ENCODE peak calls at places on chromosomes 1 and 21, in five cellular contexts. V, H, U, X and Y are unnamed samples. For H3K36me3, the result is how much of the 10 kb centered on the place peaks cover.

GRCh38 chr1:201773764-201774163 is 55.2 kb upstream of the IPO9 start:
- DNase-seq in U (no peak), V (peak), H (no peak), X (peak), Y (peak)

GRCh38 chr1:14672030-14672429 is 73.5 kb downstream of the KAZN start:
- DNase-seq in H (no peak), U (no peak), X (no peak), V (no peak), Y (no peak)

GRCh38 chr1:50704126-50704525 is 255.9 kb downstream of the FAF1 start:
- DNase-seq in V (peak), U (peak), H (peak), X (peak), Y (peak)

GRCh38 chr1:245434285-245434684 is 279.5 kb downstream of the KIF26B start:
- DNase-seq in X (no peak), V (no peak), H (no peak), U (no peak), Y (no peak)

GRCh38 chr1:77139389-77139788 is 79.8 kb downstream of the PIGK start:
- DNase-seq in H (no peak), V (no peak), X (no peak), U (no peak), Y (no peak)

GRCh38 chr1:112359961-112360767 is 35.9 kb upstream of the CTTNBP2NL start:
- DNase-seq in H (no peak), U (peak), V (no peak), X (peak), Y (peak)

GRCh38 chr1:158035976-158036583 is 42.6 kb downstream of the KIRREL1 start:
- DNase-seq in V (peak), H (peak), X (peak), U (peak), Y (peak)

GRCh38 chr1:194959795-194960194 is 1648.4 kb downstream of the KCNT2 start:
- DNase-seq in H (no peak), V (no peak), X (no peak), U (peak), Y (no peak)

GRCh38 chr1:25185934-25186333 is 46.4 kb downstream of the SYF2 start:
- DNase-seq in U (no peak), X (no peak), H (no peak), V (no peak), Y (no peak)

GRCh38 chr21:37367758-37368535 is 1.4 kb downstream of the DYRK1A start:
- DNase-seq in U (peak), V (peak), X (peak), H (no peak), Y (peak)

GRCh38 chr1:1899266-1899966 is 8.5 kb upstream of the GNB1 start:
- DNase-seq in X (no peak), V (peak), U (no peak), H (no peak), Y (no peak)

GRCh38 chr1:113479713-113480676 is 89.7 kb downstream of the MAGI3 start:
- DNase-seq in H (no peak), U (peak), X (peak), V (peak), Y (no peak)

GRCh38 chr1:7538849-7539771 is 232.0 kb upstream of the VAMP3 start:
- DNase-seq in H (no peak), V (no peak), X (no peak), U (no peak), Y (no peak)

GRCh38 chr21:29526545-29526944 is 227.8 kb downstream of the BACH1 start:
- DNase-seq in U (no peak), V (no peak), X (no peak), H (no peak), Y (no peak)

GRCh38 chr1:244896550-244896949 is 32.2 kb upstream of the HNRNPU start:
- DNase-seq in U (peak), X (no peak), V (peak), H (no peak), Y (peak)

GRCh38 chr1:2821970-2822620 is 20.6 kb upstream of the TTC34 start:
- DNase-seq in V (peak), U (no peak), X (no peak), H (peak), Y (no peak)

GRCh38 chr1:163069142-163069541 is at the start of gene RGS4:
- DNase-seq in V (peak), U (peak), H (peak), X (peak), Y (peak)

GRCh38 chr1:19762175-19762779 is 37.4 kb downstream of the TMCO4 start:
- DNase-seq in X (no peak), U (peak), V (peak), H (peak), Y (peak)

GRCh38 chr21:35226302-35226701 is 177.2 kb upstream of the RUNX1 start:
- DNase-seq in U (peak), V (peak), X (no peak), H (no peak), Y (peak)

GRCh38 chr1:18354657-18355056 is 126.1 kb upstream of the KLHDC7A start:
- DNase-seq in X (no peak), H (no peak), V (no peak), U (no peak), Y (no peak)

GRCh38 chr21:36706951-36707762 is 8.2 kb downstream of the SIM2 start:
- DNase-seq in H (no peak), X (no peak), V (no peak), U (peak), Y (no peak)

GRCh38 chr1:1943834-1944570 is 24.9 kb upstream of the TMEM52 start:
- DNase-seq in U (peak), H (peak), X (peak), V (peak), Y (peak)

GRCh38 chr1:182845379-182845778 is 6.2 kb downstream of the DHX9 start:
- DNase-seq in V (no peak), X (no peak), U (no peak), H (no peak), Y (no peak)

GRCh38 chr1:155127672-155128468 is at the start of gene EFNA1:
- DNase-seq in X (peak), U (peak), H (peak), V (peak), Y (peak)

GRCh38 chr1:198686069-198686728 is 47.4 kb downstream of the PTPRC start:
- DNase-seq in H (no peak), V (peak), X (peak), U (peak), Y (peak)

GRCh38 chr1:173202430-173203145 is 4.5 kb downstream of the TNFSF4 start:
- DNase-seq in H (no peak), V (peak), U (peak), X (peak), Y (peak)

GRCh38 chr1:180530501-180530900 is 28.1 kb upstream of the ACBD6 start:
- DNase-seq in H (no peak), U (peak), V (peak), X (peak), Y (peak)

GRCh38 chr21:30249936-30250335 is 32.8 kb downstream of the KRTAP24-1 start:
- DNase-seq in V (no peak), U (no peak), H (no peak), X (no peak), Y (no peak)

GRCh38 chr1:108745980-108746381 is 493 bp upstream of the STXBP3 start:
- DNase-seq in V (no peak), U (no peak), H (no peak), X (no peak), Y (no peak)

GRCh38 chr1:78040484-78041089 is 5.2 kb upstream of the GIPC2 start:
- DNase-seq in X (no peak), U (no peak), V (no peak), H (no peak), Y (no peak)

GRCh38 chr1:238913210-238913609 is 473.2 kb upstream of the CHRM3 start:
- DNase-seq in U (no peak), H (no peak), X (no peak), V (no peak), Y (no peak)

GRCh38 chr1:243179714-243180113 is 75.4 kb downstream of the CEP170 start:
- DNase-seq in V (peak), U (no peak), H (no peak), X (no peak), Y (peak)

GRCh38 chr1:182473553-182473952 is 23.6 kb downstream of the RGSL1 start:
- DNase-seq in X (no peak), H (no peak), U (no peak), V (no peak), Y (no peak)

GRCh38 chr1:235018720-235019444 is 109.8 kb downstream of the TOMM20 start:
- DNase-seq in U (no peak), X (no peak), V (no peak), H (no peak), Y (no peak)

GRCh38 chr1:37394574-37395464 is 79.6 kb upstream of the ZC3H12A start:
- DNase-seq in X (no peak), H (no peak), V (no peak), U (no peak), Y (no peak)

GRCh38 chr1:20109223-20109856 is 10.0 kb downstream of the PLA2G2D start:
- DNase-seq in U (no peak), H (peak), X (peak), V (no peak), Y (no peak)

GRCh38 chr1:224340711-224341384 is 10.9 kb upstream of the NVL start:
- DNase-seq in V (peak), U (peak), X (no peak), H (no peak), Y (peak)

DNA sequence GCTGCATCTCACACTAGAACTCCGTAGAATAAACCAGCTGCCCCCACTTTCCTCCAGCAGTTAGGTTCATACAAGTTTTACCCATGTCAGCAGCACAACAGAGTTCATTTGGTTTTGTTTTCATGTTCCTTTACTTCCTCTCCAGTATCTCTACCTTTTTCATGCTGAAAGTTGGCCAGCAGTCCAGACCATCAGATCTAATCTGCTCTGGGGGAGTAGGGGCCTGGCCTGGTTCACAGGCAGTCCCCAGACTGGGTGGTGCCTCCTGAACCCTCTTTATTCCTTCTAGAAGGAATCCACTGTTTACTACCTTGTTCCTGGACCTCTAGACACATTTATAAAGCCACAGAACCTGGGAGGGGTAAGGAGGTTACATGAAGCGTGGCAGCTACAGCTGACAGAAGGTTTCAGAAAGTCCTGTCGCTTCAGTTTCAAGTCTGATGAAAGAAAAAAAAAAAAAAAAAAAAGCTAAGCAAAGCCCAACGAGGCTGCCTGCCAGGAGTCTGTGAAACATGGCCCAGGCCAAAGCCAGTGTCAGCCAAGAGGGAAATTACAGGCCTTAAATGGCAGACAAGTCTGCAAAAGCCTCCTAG is 184.6 kb upstream of the JUN start:
- DNase-seq in H (peak), X (no peak), V (no peak), U (peak), Y (peak)
- H3K9ac ChIP-seq in H (peak), X (no peak), V (no peak), U (no peak), Y (no peak)

DNA sequence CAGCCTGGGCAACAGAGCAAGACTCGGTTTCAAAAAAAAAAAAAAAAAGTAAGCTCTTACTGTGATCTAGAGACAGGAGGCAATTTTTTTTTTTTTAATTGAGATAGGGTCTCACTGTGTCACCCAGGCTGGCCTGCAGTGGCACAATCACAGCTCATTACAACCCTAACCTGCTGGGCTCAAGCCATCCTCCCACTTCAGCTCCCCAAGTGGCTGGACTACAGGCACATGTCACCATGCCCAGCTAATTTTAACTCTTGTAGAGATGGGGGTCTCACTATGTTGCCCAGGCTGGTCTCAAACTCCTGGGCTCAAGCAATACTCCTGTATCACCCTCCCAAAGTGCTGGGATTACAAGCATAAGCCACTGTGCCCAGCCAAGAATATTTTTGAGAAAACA is 7.4 kb downstream of the RPL22 start:
- DNase-seq in X (no peak), U (no peak), H (no peak), V (no peak), Y (no peak)
- H3K36me3 ChIP-seq in X (under half), U (under half), H (half or more), V (half or more), Y (under half)

GRCh38 chr1:203519053-203519770 is 25.3 kb downstream of the OPTC start:
- DNase-seq in H (no peak), U (no peak), X (peak), V (no peak), Y (no peak)

GRCh38 chr1:203519896-203520295 is 25.9 kb downstream of the OPTC start:
- DNase-seq in X (no peak), U (no peak), V (no peak), H (no peak), Y (no peak)

GRCh38 chr1:203521812-203522211 is 27.9 kb downstream of the OPTC start:
- DNase-seq in U (no peak), V (no peak), X (no peak), H (no peak), Y (no peak)

GRCh38 chr1:203521071-203521794 is 27.3 kb downstream of the OPTC start:
- DNase-seq in U (no peak), V (no peak), H (no peak), X (no peak), Y (no peak)

GRCh38 chr1:203520315-203520714 is 26.4 kb downstream of the OPTC start:
- DNase-seq in V (no peak), H (no peak), U (peak), X (no peak), Y (peak)
- H3K9ac ChIP-seq in V (no peak), H (no peak), U (no peak), X (no peak), Y (no peak)

GRCh38 chr1:16134906-16135305 is 21.0 kb downstream of the EPHA2 start:
- DNase-seq in X (no peak), U (no peak), H (no peak), V (no peak), Y (no peak)
- H3K36me3 ChIP-seq in X (half or more), U (under half), H (under half), V (half or more), Y (half or more)

GRCh38 chr1:91609571-91609970 is 108.9 kb downstream of the CDC7 start:
- DNase-seq in U (peak), X (peak), H (no peak), V (peak), Y (no peak)

GRCh38 chr1:91613594-91613993 is 112.9 kb downstream of the CDC7 start:
- DNase-seq in X (peak), V (peak), U (peak), H (no peak), Y (no peak)

GRCh38 chr1:91610829-91611228 is 110.2 kb downstream of the CDC7 start:
- DNase-seq in U (no peak), V (no peak), X (no peak), H (peak), Y (no peak)

GRCh38 chr1:91610102-91610501 is 109.5 kb downstream of the CDC7 start:
- DNase-seq in X (no peak), V (no peak), U (no peak), H (no peak), Y (no peak)

GRCh38 chr1:91611498-91611917 is 110.9 kb downstream of the CDC7 start:
- DNase-seq in U (no peak), H (no peak), V (peak), X (no peak), Y (no peak)
- H3K9ac ChIP-seq in U (no peak), H (no peak), V (no peak), X (no peak), Y (no peak)

GRCh38 chr1:236541710-236542109 is 17.9 kb downstream of the LGALS8 start:
- DNase-seq in H (no peak), X (no peak), V (no peak), U (no peak), Y (no peak)

GRCh38 chr1:236540813-236541465 is 17.2 kb downstream of the LGALS8 start:
- DNase-seq in U (no peak), V (no peak), X (no peak), H (no peak), Y (no peak)

GRCh38 chr1:236550961-236551851 is 27.4 kb downstream of the LGALS8 start:
- DNase-seq in H (no peak), X (no peak), U (no peak), V (no peak), Y (no peak)

GRCh38 chr1:236543065-236543669 is 19.4 kb downstream of the LGALS8 start:
- DNase-seq in V (no peak), U (no peak), H (no peak), X (no peak), Y (no peak)

GRCh38 chr1:236545621-236546169 is 21.9 kb downstream of the LGALS8 start:
- DNase-seq in V (no peak), U (no peak), X (no peak), H (no peak), Y (no peak)
- H3K36me3 ChIP-seq in V (under half), U (under half), X (under half), H (half or more), Y (under half)

GRCh38 chr1:22155517-22155916 is 12.6 kb upstream of the WNT4 start:
- DNase-seq in V (no peak), H (no peak), U (no peak), X (no peak), Y (no peak)
- H3K9ac ChIP-seq in V (no peak), H (no peak), U (no peak), X (no peak), Y (no peak)

GRCh38 chr1:10263450-10264082 is 53.2 kb downstream of the KIF1B start:
- DNase-seq in U (no peak), X (no peak), V (no peak), H (no peak), Y (no peak)

GRCh38 chr1:10267946-10268345 is 57.6 kb downstream of the KIF1B start:
- DNase-seq in U (no peak), V (no peak), X (no peak), H (no peak), Y (no peak)

GRCh38 chr1:10267319-10267718 is 56.9 kb downstream of the KIF1B start:
- DNase-seq in V (no peak), X (no peak), H (no peak), U (peak), Y (no peak)

GRCh38 chr1:10265936-10266335 is 55.6 kb downstream of the KIF1B start:
- DNase-seq in U (no peak), V (no peak), H (no peak), X (no peak), Y (no peak)

DNA sequence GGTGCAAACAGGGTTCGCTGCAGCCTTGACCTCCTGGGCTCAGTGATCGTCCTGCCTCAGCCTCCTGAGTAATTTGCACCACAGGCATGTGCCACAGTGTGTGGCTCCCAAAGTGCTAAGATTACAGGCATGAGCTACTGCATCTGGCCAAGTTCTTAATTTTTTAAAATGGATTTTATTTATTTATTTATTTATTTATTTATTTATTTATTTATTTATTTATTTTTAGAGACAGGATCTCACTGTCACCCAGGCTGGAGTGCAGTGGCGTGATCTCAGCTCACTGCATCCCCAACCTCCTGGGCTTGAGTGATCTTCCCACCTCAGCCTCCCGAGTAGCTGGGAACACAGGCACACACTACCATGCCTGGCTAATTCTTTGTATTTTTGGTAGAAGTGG is 54.7 kb downstream of the KIF1B start:
- DNase-seq in H (no peak), U (no peak), V (no peak), X (no peak), Y (no peak)
- H3K36me3 ChIP-seq in H (under half), U (under half), V (under half), X (under half), Y (under half)

GRCh38 chr1:156744344-156744743 is 3.5 kb upstream of the MRPL24 start:
- DNase-seq in H (no peak), V (no peak), U (no peak), X (no peak), Y (no peak)

GRCh38 chr1:156742801-156743200 is 1.9 kb upstream of the MRPL24 start:
- DNase-seq in U (no peak), V (no peak), X (no peak), H (no peak), Y (no peak)

GRCh38 chr1:156744786-156745419 is 4.0 kb upstream of the MRPL24 start:
- DNase-seq in X (no peak), H (no peak), U (no peak), V (no peak), Y (no peak)

GRCh38 chr1:156742017-156742416 is 1.1 kb upstream of the MRPL24 start:
- DNase-seq in U (no peak), V (no peak), X (no peak), H (no peak), Y (no peak)

GRCh38 chr1:156743367-156744302 is 2.7 kb upstream of the MRPL24 start:
- DNase-seq in X (no peak), U (no peak), H (no peak), V (no peak), Y (no peak)
- H3K9ac ChIP-seq in X (no peak), U (no peak), H (peak), V (no peak), Y (no peak)